ENCODE peak calls at places on chromosome 22, in six cellular contexts. F is CD4-positive, alpha-beta T cell; O is kidney epithelial cell; P is epithelial cell of esophagus; T is endothelial cell; W is A549. N is an unnamed sample.

GRCh38 chr22:32644252-32645100 is 157.0 kb upstream of the TIMP3 start:
- DNase-seq in F (no peak), O (no peak), P (peak), T (peak), W (no peak), N (peak)

GRCh38 chr22:25754527-25755202 is 12.7 kb downstream of the MYO18B start:
- DNase-seq in F (no peak), O (no peak), P (no peak), T (no peak), W (peak), N (no peak)

GRCh38 chr22:36453855-36454378 is 27.5 kb downstream of the TXN2 start:
- DNase-seq in F (no peak), O (no peak), P (no peak), T (no peak), W (no peak), N (peak)

GRCh38 chr22:27984723-27985122 is 65.7 kb upstream of the PITPNB start:
- DNase-seq in F (no peak), O (no peak), P (no peak), T (no peak), W (no peak), N (no peak)

GRCh38 chr22:19707347-19708322 is 6.7 kb upstream of the SEPTIN5 start:
- DNase-seq in F (no peak), O (no peak), P (no peak), T (no peak), W (no peak), N (no peak)

GRCh38 chr22:32717337-32718240 is 83.9 kb upstream of the TIMP3 start:
- DNase-seq in F (no peak), O (no peak), P (peak), T (no peak), W (no peak), N (no peak)

GRCh38 chr22:47048123-47049077 is 285.9 kb downstream of the TBC1D22A start:
- DNase-seq in F (no peak), O (no peak), P (no peak), T (no peak), W (no peak), N (no peak)

GRCh38 chr22:21866821-21867527 is 471 bp downstream of the MAPK1 start:
- DNase-seq in F (peak), O (no peak), P (peak), T (no peak), W (peak), N (peak)

DNA sequence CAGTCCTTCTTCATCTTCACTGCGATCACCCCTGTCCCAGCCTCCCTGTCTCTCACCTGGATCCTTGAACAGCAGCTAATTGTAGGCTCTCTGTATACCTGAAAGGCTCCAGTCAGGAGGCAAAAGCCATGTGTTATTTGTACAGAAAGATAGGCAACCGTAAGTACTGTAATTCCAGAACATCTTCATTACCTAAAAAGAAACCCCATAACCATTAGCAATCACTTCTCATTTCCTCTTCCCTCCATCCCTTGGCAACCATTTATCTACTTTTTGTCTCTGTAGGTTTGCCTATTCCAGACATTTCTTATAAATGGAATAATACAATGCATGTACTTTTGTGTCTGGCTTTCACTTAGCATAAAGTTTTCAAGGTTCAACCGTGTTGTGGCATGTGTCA is 17.8 kb downstream of the NAGA start:
- DNase-seq in F (no peak), O (no peak), P (no peak), T (no peak), W (no peak), N (no peak)
- TF ChIP-seq CTCF in F (no peak), O (no peak), P (no peak), T (no peak), W (no peak), N (no peak)

GRCh38 chr22:41831828-41832552 is 915 bp upstream of the SREBF2 start:
- DNase-seq in F (no peak), O (no peak), P (no peak), T (no peak), W (no peak), N (no peak)

GRCh38 chr22:41828516-41828915 is 4.4 kb upstream of the SREBF2 start:
- DNase-seq in F (no peak), O (no peak), P (no peak), T (no peak), W (no peak), N (no peak)

GRCh38 chr22:41827671-41828070 is 5.2 kb upstream of the SREBF2 start:
- DNase-seq in F (no peak), O (no peak), P (no peak), T (no peak), W (no peak), N (no peak)

GRCh38 chr22:41831383-41831782 is 1.5 kb upstream of the SREBF2 start:
- DNase-seq in F (no peak), O (no peak), P (no peak), T (no peak), W (no peak), N (peak)

GRCh38 chr22:41830174-41830573 is 2.7 kb upstream of the SREBF2 start:
- DNase-seq in F (no peak), O (no peak), P (no peak), T (no peak), W (no peak), N (no peak)
- TF ChIP-seq CTCF in F (no peak), O (no peak), P (no peak), T (no peak), W (no peak), N (no peak)

GRCh38 chr22:17376950-17377349 is 7.7 kb downstream of the CECR2 start:
- DNase-seq in F (no peak), O (no peak), P (no peak), T (no peak), W (no peak), N (no peak)

GRCh38 chr22:17373839-17374238 is 4.6 kb downstream of the CECR2 start:
- DNase-seq in F (no peak), O (no peak), P (no peak), T (no peak), W (no peak), N (no peak)

GRCh38 chr22:17379939-17380710 is 10.9 kb downstream of the CECR2 start:
- DNase-seq in F (no peak), O (no peak), P (no peak), T (no peak), W (no peak), N (no peak)

GRCh38 chr22:17371446-17371845 is 2.2 kb downstream of the CECR2 start:
- DNase-seq in F (no peak), O (no peak), P (no peak), T (no peak), W (no peak), N (no peak)

DNA sequence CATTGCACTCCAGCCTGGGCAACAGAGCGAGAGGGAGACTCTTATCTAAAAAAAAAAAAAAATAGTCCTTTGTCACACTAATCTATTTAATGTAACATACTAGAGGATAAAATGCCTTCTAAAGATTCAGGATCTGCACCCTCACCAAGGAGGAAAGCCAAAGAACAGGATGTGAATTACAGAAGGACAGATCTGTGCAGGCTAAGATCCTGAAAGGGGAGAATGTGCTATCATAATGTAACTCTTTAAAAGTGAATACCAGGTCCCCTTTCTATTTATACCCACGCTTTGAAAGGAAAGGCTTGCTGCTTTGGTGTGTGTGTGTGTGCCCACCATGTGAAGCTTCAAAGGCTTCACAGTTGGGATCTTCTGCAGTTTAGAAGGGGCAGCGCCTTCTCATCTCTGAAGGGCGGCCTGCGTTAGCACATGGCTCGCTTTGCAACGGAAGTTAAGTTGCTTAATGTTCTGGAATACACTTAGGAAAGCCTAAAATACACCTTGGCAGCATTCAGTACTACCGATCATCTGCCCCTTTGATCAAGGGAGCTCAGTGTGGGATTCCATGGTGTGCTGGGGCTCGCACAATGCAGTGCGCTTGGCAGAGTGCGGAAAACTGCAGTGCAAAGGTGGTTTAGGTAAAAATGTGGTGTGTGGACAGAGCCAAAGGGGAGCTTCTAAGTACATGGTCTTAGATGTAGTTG is 6.8 kb downstream of the CECR2 start:
- DNase-seq in F (no peak), O (no peak), P (no peak), T (no peak), W (no peak), N (no peak)
- TF ChIP-seq CTCF in F (no peak), O (no peak), P (no peak), T (no peak), W (no peak), N (no peak)

DNA sequence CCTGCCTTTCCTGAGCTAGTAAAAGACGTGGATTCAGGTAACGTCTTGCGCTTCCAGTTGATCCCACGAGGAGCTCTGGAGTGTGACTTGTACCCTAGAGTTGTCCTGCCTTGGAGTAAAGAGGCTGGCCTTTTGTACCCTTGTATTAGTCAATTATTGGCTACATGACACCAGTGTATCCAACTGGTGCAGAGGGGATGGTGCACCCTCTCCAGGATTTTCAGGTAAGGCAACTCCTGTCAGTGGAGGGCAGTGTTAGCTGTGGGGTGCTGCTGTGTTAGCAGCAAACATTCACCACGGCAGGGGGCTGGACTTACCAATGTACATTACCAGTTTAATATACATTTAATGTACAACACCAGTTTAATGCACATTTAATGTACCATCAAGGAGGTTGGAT is 233.5 kb downstream of the MIAT start:
- DNase-seq in F (no peak), O (no peak), P (peak), T (no peak), W (peak), N (peak)
- TF ChIP-seq CTCF in F (no peak), O (peak), P (peak), T (no peak), W (peak), N (no peak)

DNA sequence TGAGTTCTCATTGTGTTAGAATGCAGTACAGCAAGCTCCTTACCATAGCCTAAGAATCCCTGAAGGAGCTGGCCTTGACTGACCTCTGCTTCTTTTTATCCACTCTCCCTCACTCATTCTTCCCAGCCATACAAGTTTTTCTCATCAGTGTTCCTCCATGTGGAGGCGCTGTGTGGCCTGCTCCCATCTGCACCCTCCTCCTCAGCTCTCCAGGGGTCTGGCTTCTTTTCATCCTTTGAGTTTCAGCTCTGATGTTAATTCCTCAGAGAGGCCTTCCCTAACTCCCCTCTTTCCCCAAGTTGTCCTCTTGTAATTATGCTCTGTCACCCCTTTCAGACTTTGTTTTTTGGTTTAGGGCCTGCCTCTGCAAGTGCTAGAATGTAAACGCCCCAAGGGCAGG is 144.8 kb downstream of the WNT7B start:
- DNase-seq in F (no peak), O (no peak), P (peak), T (no peak), W (no peak), N (no peak)
- TF ChIP-seq CTCF in F (no peak), O (no peak), P (no peak), T (no peak), W (no peak), N (no peak)

DNA sequence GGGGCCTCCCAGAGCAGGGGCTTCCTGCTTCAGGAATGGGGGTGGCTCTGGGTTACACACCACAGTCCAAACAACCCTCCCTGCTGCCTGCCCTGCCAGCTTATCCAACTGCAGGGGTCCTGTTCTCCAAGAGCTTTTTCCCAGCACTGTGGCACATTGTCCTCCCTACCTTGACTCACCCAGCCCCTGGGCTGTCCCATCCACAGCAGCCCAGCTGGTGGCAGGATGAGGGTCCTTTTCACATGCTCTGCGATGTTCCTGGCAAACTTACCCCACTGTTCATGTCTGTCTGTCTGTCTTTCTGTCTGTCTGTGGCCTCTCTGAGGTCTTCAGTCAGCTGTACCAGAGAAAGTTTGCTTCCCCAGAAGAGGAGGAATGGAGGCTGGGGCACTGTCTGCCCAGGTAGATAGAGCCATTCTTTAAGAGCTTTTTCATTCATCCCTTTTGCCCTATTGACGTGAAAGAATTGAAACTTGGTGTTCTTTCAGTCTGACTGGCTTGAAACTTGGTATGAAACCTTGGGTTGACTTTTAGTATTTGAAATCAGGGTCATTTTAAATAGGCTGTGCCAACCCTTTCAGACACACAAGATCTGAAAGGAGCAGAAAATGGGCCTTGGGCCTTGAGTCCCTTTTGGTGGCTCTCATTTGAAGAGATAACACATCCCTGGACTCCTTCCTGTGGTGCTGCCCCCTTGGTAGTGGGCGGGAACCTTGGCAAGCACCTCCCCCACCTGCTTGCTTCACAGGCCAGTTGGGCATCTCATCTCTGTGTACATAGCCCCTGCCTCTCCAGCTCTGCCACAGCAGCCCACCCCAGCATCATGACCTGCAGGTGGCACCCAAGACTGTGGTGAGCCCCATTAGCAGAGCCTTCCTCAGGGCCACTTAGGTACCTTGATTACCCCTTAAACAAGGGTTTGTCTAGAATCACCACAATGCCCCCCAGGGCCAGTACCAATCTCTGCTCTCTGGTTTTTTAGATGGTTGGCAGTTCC is 74.6 kb upstream of the SUSD2 start:
- DNase-seq in F (peak), O (no peak), P (no peak), T (no peak), W (no peak), N (peak)
- TF ChIP-seq CTCF in F (peak), O (peak), P (no peak), T (no peak), W (peak), N (peak)

GRCh38 chr22:24585461-24585860 is 7.4 kb downstream of the LRRC75B start:
- DNase-seq in F (no peak), O (no peak), P (no peak), T (no peak), W (no peak), N (no peak)

GRCh38 chr22:24584871-24585411 is 7.9 kb downstream of the LRRC75B start:
- DNase-seq in F (no peak), O (no peak), P (no peak), T (no peak), W (no peak), N (no peak)

GRCh38 chr22:24582111-24582814 is 10.6 kb downstream of the LRRC75B start:
- DNase-seq in F (no peak), O (no peak), P (no peak), T (no peak), W (no peak), N (no peak)

GRCh38 chr22:24583972-24584790 is 8.7 kb downstream of the LRRC75B start:
- DNase-seq in F (no peak), O (no peak), P (no peak), T (no peak), W (no peak), N (no peak)

GRCh38 chr22:24583221-24583971 is 9.5 kb downstream of the LRRC75B start:
- DNase-seq in F (no peak), O (no peak), P (peak), T (no peak), W (no peak), N (no peak)
- TF ChIP-seq CTCF in F (no peak), O (no peak), P (no peak), T (no peak), W (no peak), N (no peak)

N was measured in activated CD8-positive, alpha-beta T cell treated with anti-CD3 and anti-CD28 coated beads for 36 hours.